ENCODE peak calls at places on chromosomes 12 and 14, in nine cellular contexts. P is mucosa of descending colon, Y is fibroblast of lung, F is natural killer cell, W is progenitor cell of endocrine pancreas, S is heart right ventricle, G is NB4, K is epithelial cell of esophagus, O is WTC11. X is an unnamed sample.

GRCh38 chr12:24561411-24561871 is 387.5 kb downstream of the BCAT1 start:
- DNase-seq in Y (peak), W (no peak), G (no peak), K (peak), F (no peak), O (no peak), P (no peak), S (no peak), X (peak)

GRCh38 chr12:111311011-111311410 is 57.9 kb downstream of the PHETA1 start:
- DNase-seq in K (no peak), F (no peak), S (no peak), Y (no peak), P (no peak), O (no peak), W (no peak), G (no peak), X (no peak)

GRCh38 chr12:66627988-66628317 is 50.9 kb downstream of the GRIP1 start:
- DNase-seq in G (no peak), O (no peak), Y (no peak), K (no peak), W (no peak), S (no peak), P (no peak), F (no peak), X (no peak)

GRCh38 chr12:47900480-47901129 is 4.2 kb downstream of the VDR start:
- DNase-seq in W (no peak), P (peak), S (no peak), Y (no peak), F (no peak), G (peak), K (peak), O (peak), X (peak)

GRCh38 chr12:89707623-89707991 is 1.0 kb downstream of the ATP2B1 start:
- DNase-seq in S (peak), P (peak), O (peak), F (no peak), K (peak), W (peak), Y (no peak), G (peak), X (peak)

GRCh38 chr12:113676547-113676946 is 204.9 kb upstream of the LHX5 start:
- DNase-seq in Y (no peak), K (no peak), O (no peak), G (no peak), W (no peak), F (no peak), P (no peak), S (no peak), X (no peak)

GRCh38 chr14:68780358-68781160 is 12.3 kb downstream of the ZFP36L1 start:
- DNase-seq in S (peak), Y (peak), G (peak), K (no peak), W (no peak), P (peak), O (no peak), F (no peak), X (no peak)

GRCh38 chr12:66775941-66776340 is 97.1 kb upstream of the GRIP1 start:
- DNase-seq in K (no peak), O (no peak), G (no peak), P (no peak), Y (no peak), F (no peak), S (no peak), W (no peak), X (no peak)

GRCh38 chr12:76108356-76108755 is 23.9 kb upstream of the NAP1L1 start:
- DNase-seq in O (no peak), P (no peak), F (no peak), G (no peak), K (no peak), S (no peak), W (no peak), Y (no peak), X (no peak)

GRCh38 chr14:85856430-85856829 is 326.5 kb downstream of the FLRT2 start:
- DNase-seq in P (no peak), W (no peak), O (no peak), F (no peak), G (no peak), S (no peak), K (peak), Y (peak), X (no peak)

GRCh38 chr14:25150401-25150800 is 100.5 kb upstream of the STXBP6 start:
- DNase-seq in P (no peak), Y (peak), G (no peak), O (no peak), K (no peak), W (no peak), S (no peak), F (no peak), X (no peak)

GRCh38 chr14:94455928-94456327 is 3.3 kb upstream of the SERPINA11 start:
- DNase-seq in F (no peak), Y (no peak), O (no peak), W (no peak), G (no peak), S (no peak), P (no peak), K (no peak), X (no peak)

GRCh38 chr12:3242199-3242863 is 165.2 kb downstream of the TSPAN9 start:
- DNase-seq in Y (no peak), G (no peak), O (no peak), F (no peak), P (no peak), S (peak), K (peak), W (no peak), X (peak)

GRCh38 chr12:131570596-131570995 is 140.3 kb upstream of the SFSWAP start:
- DNase-seq in G (no peak), S (no peak), O (no peak), P (no peak), F (no peak), Y (no peak), W (no peak), K (no peak), X (no peak)

GRCh38 chr14:82501554-82501953 is 967.9 kb upstream of the SEL1L start:
- DNase-seq in F (no peak), O (no peak), G (no peak), K (no peak), S (no peak), W (no peak), Y (no peak), P (no peak), X (no peak)

GRCh38 chr12:13304924-13305323 is 108.4 kb downstream of the EMP1 start:
- DNase-seq in P (no peak), F (no peak), K (no peak), O (no peak), G (no peak), S (no peak), W (no peak), Y (no peak), X (no peak)

GRCh38 chr12:105107176-105107496 is 395 bp upstream of the WASHC4 start:
- DNase-seq in F (no peak), Y (peak), W (no peak), G (peak), P (no peak), K (no peak), O (no peak), S (no peak), X (no peak)

GRCh38 chr14:25090716-25091454 is 40.9 kb upstream of the STXBP6 start:
- DNase-seq in P (peak), O (no peak), G (no peak), F (no peak), W (no peak), Y (no peak), K (peak), S (no peak), X (no peak)

GRCh38 chr12:69483700-69484099 is 13.5 kb downstream of the FRS2 start:
- DNase-seq in G (no peak), P (no peak), K (no peak), W (no peak), O (no peak), F (no peak), S (no peak), Y (no peak), X (no peak)

GRCh38 chr14:45194964-45195363 is 58.0 kb downstream of the MIS18BP1 start:
- DNase-seq in S (no peak), P (no peak), O (no peak), W (no peak), G (no peak), F (no peak), Y (no peak), K (no peak), X (no peak)

GRCh38 chr12:77746108-77746507 is 84.6 kb upstream of the NAV3 start:
- DNase-seq in S (no peak), O (no peak), F (no peak), W (no peak), P (peak), G (no peak), K (peak), Y (peak), X (no peak)

GRCh38 chr12:124565071-124565491 is 2.3 kb downstream of the NCOR2 start:
- DNase-seq in S (no peak), O (no peak), Y (no peak), F (no peak), P (no peak), G (no peak), K (peak), W (peak), X (no peak)

GRCh38 chr12:105076098-105076497 is 8.2 kb downstream of the ALDH1L2 start:
- DNase-seq in P (no peak), O (no peak), Y (no peak), K (peak), S (no peak), G (no peak), F (no peak), W (no peak), X (peak)

GRCh38 chr12:43882578-43883178 is 46.8 kb downstream of the TMEM117 start:
- DNase-seq in G (peak), P (peak), F (no peak), O (no peak), Y (peak), S (no peak), K (peak), W (no peak), X (peak)

GRCh38 chr12:91326043-91327027 is 143.7 kb upstream of the DCN start:
- DNase-seq in G (peak), Y (peak), F (no peak), P (peak), K (peak), S (peak), O (peak), W (peak), X (peak)

GRCh38 chr14:50937800-50938199 is 6.5 kb downstream of the PYGL start:
- DNase-seq in K (no peak), S (no peak), W (no peak), O (no peak), Y (no peak), G (no peak), P (no peak), F (no peak), X (no peak)

GRCh38 chr12:22321620-22322019 is 12.9 kb downstream of the ST8SIA1 start:
- DNase-seq in O (no peak), W (no peak), K (peak), Y (no peak), P (no peak), S (no peak), G (peak), F (no peak), X (no peak)

GRCh38 chr12:101777476-101777875 is 38.2 kb upstream of the SYCP3 start:
- DNase-seq in F (no peak), Y (no peak), G (peak), O (no peak), P (no peak), W (no peak), S (no peak), K (no peak), X (no peak)

GRCh38 chr12:51098611-51099010 is 15.2 kb upstream of the CSRNP2 start:
- DNase-seq in P (no peak), Y (no peak), W (no peak), S (no peak), F (no peak), G (no peak), O (no peak), K (peak), X (no peak)

GRCh38 chr12:80443974-80444666 is at the start of gene PTPRQ:
- DNase-seq in W (no peak), S (no peak), F (no peak), K (peak), G (no peak), Y (peak), P (no peak), O (no peak), X (no peak)

GRCh38 chr14:69674546-69675245 is 63.3 kb downstream of the SUSD6 start:
- DNase-seq in O (no peak), P (no peak), G (no peak), K (no peak), Y (no peak), F (no peak), S (no peak), W (no peak), X (no peak)

GRCh38 chr14:54713364-54713763 is 146.4 kb downstream of the SAMD4A start:
- DNase-seq in F (no peak), Y (peak), P (no peak), W (no peak), O (no peak), G (no peak), S (no peak), K (no peak), X (no peak)

GRCh38 chr12:89708793-89709156 is at the start of gene ATP2B1:
- DNase-seq in O (peak), G (peak), P (peak), F (peak), S (peak), K (peak), Y (peak), W (peak), X (peak)

DNA sequence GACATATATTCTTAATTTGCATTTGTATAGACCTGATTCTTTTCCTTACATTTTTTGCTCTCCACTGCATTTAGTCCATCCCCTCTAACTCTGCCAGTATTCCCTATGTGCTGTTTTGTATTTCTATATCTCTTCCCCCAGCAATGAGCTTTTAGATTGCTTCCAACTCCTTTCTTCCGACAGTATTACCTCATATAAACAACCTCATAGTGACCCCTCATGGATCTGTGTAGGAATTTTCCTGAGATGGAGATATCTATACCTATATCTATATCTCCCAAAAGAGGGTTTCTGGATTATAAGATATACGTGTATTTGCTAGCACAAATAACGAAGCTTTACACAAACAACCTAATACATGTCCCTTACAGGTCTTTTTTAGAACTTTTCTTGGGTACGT is 161.9 kb downstream of the CRADD start:
- DNase-seq in O (no peak), W (no peak), F (no peak), S (no peak), K (no peak), Y (peak), G (no peak), P (no peak), X (peak)
- TF ChIP-seq CTCF in O (no peak), W (no peak), F (no peak), S (peak), K (no peak), Y (no peak), G (no peak), P (no peak), X (peak)

DNA sequence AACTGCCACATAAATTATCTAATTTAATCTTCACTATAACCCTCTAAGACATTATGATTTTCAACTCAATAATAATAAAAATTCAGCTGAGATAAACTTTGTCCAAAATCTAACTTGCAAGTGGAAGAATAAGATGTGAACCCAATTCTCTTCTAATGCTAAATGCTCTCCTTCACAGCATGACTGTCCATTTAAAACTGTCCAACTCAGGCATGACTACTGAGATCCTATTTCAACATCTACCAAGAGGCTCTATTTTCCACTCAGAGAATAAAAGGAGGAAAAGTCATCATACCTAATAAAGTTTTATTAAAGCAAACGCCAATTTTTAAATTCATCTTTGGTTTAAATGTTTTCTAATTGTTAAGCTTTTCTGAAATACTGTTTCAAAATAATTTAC is 183.6 kb downstream of the MED13L start:
- DNase-seq in O (no peak), W (no peak), Y (no peak), S (no peak), P (no peak), K (no peak), F (no peak), G (no peak), X (no peak)
- TF ChIP-seq CTCF in O (no peak), W (no peak), Y (no peak), S (no peak), P (no peak), K (no peak), F (no peak), G (no peak), X (no peak)

GRCh38 chr12:120194534-120195395 is at the start of gene GCN1:
- DNase-seq in S (peak), K (peak), P (peak), Y (peak), G (peak), F (peak), O (peak), W (peak), X (peak)
- TF ChIP-seq CTCF in S (peak), K (no peak), P (no peak), Y (no peak), G (no peak), F (no peak), O (no peak), W (no peak), X (no peak)

GRCh38 chr14:29521526-29522137 is 406.0 kb downstream of the PRKD1 start:
- DNase-seq in W (no peak), K (peak), S (no peak), Y (no peak), O (peak), G (peak), P (no peak), F (no peak), X (peak)

GRCh38 chr14:29518335-29518734 is 409.3 kb downstream of the PRKD1 start:
- DNase-seq in W (no peak), O (no peak), G (no peak), Y (peak), F (no peak), S (no peak), K (no peak), P (no peak), X (peak)
- TF ChIP-seq CTCF in W (peak), O (no peak), G (no peak), Y (peak), F (no peak), S (no peak), K (no peak), P (no peak), X (peak)

DNA sequence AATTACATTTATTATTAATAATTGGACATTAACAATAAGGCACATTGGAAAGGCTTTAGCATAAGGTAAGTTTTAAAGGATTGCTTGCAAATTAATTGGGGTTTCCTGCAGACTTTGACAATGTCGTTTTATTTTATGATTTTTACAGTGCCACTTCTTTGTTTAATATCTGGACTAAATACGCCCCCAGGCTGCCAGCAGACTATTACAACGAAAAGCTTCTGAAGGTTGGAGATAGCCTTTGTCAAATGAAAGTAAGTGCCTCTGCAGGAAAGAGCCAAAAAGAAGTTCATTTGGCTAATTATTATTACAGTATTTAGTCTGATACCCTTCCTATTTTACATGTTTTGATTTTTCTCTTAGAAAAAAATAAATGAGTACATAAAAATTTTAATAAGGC is 11.3 kb downstream of the CFAP54 start:
- DNase-seq in K (peak), P (no peak), F (no peak), Y (peak), O (no peak), S (no peak), W (no peak), G (peak), X (peak)
- TF ChIP-seq CTCF in K (no peak), P (no peak), F (no peak), Y (peak), O (no peak), S (peak), W (no peak), G (no peak), X (peak)

GRCh38 chr12:110183386-110183785 is 59.2 kb downstream of the IFT81 start:
- DNase-seq in O (no peak), Y (no peak), K (no peak), F (no peak), W (no peak), G (no peak), P (no peak), S (no peak), X (no peak)
- TF ChIP-seq CTCF in O (no peak), Y (no peak), K (no peak), F (no peak), W (no peak), G (no peak), P (no peak), S (peak), X (no peak)

X was measured in MCF 10A.